ENCODE peak calls at places on chromosomes 4 and X, in six cellular contexts. E is stomach, W is heart left ventricle, G is H1, U is tibial nerve, Z is transverse colon. H is an unnamed sample.

GRCh38 chrX:10157545-10157944 is 770 bp downstream of the CLCN4 start:
- DNase-seq in E (no peak), W (no peak), G (no peak), U (no peak), Z (no peak), H (no peak)

GRCh38 chrX:128106630-128107029 is 54.4 kb upstream of the ACTRT1 start:
- DNase-seq in E (no peak), W (no peak), G (no peak), U (no peak), Z (no peak), H (no peak)

GRCh38 chr4:56048621-56049427 is 100.1 kb downstream of the CEP135 start:
- DNase-seq in E (peak; percentile 40), W (peak; percentile 79), G (peak; percentile 2), U (no peak), Z (peak; percentile 64), H (peak; percentile 35)

GRCh38 chr4:141389649-141390048 is 169.0 kb downstream of the ZNF330 start:
- DNase-seq in E (no peak), W (no peak), G (no peak), U (no peak), Z (no peak), H (no peak)

GRCh38 chrX:153827903-153828302 is 2.4 kb downstream of the PDZD4 start:
- DNase-seq in E (no peak), W (no peak), G (no peak), U (no peak), Z (no peak), H (no peak)

GRCh38 chr4:78688385-78688784 is 87.8 kb upstream of the BMP2K start:
- DNase-seq in E (no peak), W (no peak), G (no peak), U (no peak), Z (no peak), H (no peak)

GRCh38 chr4:144656857-144657256 is 10.9 kb downstream of the HHIP start:
- DNase-seq in E (no peak), W (no peak), G (no peak), U (no peak), Z (no peak), H (peak; percentile 21)

GRCh38 chrX:24839331-24839730 is 145.6 kb downstream of the POLA1 start:
- DNase-seq in E (no peak), W (no peak), G (no peak), U (no peak), Z (no peak), H (no peak)

GRCh38 chr4:56743550-56743949 is 62.5 kb upstream of the HOPX start:
- DNase-seq in E (no peak), W (no peak), G (no peak), U (no peak), Z (peak; percentile 22), H (no peak)

GRCh38 chr4:148054275-148054674 is 322.4 kb downstream of the ARHGAP10 start:
- DNase-seq in E (no peak), W (no peak), G (no peak), U (no peak), Z (no peak), H (no peak)

GRCh38 chr4:148055844-148056243 is 324.0 kb downstream of the ARHGAP10 start:
- DNase-seq in E (no peak), W (no peak), G (no peak), U (no peak), Z (no peak), H (no peak)

GRCh38 chr4:148058160-148058859 is 326.4 kb downstream of the ARHGAP10 start:
- DNase-seq in E (no peak), W (no peak), G (no peak), U (no peak), Z (no peak), H (no peak)

GRCh38 chr4:148057425-148058020 is 325.6 kb downstream of the ARHGAP10 start:
- DNase-seq in E (no peak), W (no peak), G (no peak), U (no peak), Z (no peak), H (no peak)

GRCh38 chr4:148056879-148057278 is 325.0 kb downstream of the ARHGAP10 start:
- DNase-seq in E (peak; percentile 52), W (no peak), G (peak; percentile 25), U (peak; percentile 54), Z (peak; percentile 62), H (peak; percentile 60)
- TF ChIP-seq CTCF in E (no peak), W (no peak), G (peak; percentile 54), U (peak; percentile 18), Z (no peak), H (no peak)

GRCh38 chr4:36242629-36243354 is 1.5 kb downstream of the ARAP2 start:
- DNase-seq in E (no peak), W (no peak), G (no peak), U (no peak), Z (no peak), H (no peak)

GRCh38 chr4:36237366-36238353 is 6.7 kb downstream of the ARAP2 start:
- DNase-seq in E (no peak), W (no peak), G (no peak), U (no peak), Z (no peak), H (no peak)

GRCh38 chr4:36244257-36245084 is at the start of gene ARAP2:
- DNase-seq in E (peak; percentile 80), W (peak; percentile 76), G (no peak), U (peak; percentile 37), Z (peak; percentile 67), H (peak; percentile 29)

GRCh38 chr4:36241771-36242170 is 2.5 kb downstream of the ARAP2 start:
- DNase-seq in E (no peak), W (no peak), G (no peak), U (no peak), Z (no peak), H (no peak)

GRCh38 chr4:36243355-36244256 is 708 bp downstream of the ARAP2 start:
- DNase-seq in E (peak; percentile 38), W (peak; percentile 70), G (no peak), U (no peak), Z (peak; percentile 55), H (peak; percentile 23)
- H3K4me3 ChIP-seq in E (peak overlapping the region; percentile 82), W (peak overlapping the region; percentile 75), G (peak overlapping the region; percentile 64), U (peak overlapping the region; percentile 49), Z (peak overlapping the region; percentile 69), H (no peak overlapping the region)

GRCh38 chr4:84582988-84583870 is at the start of gene CDS1:
- DNase-seq in E (peak; percentile 77), W (peak; percentile 67), G (no peak), U (no peak), Z (peak; percentile 84), H (peak; percentile 39)
- TF ChIP-seq POLR2A in E (no peak), W (no peak), G (peak; percentile 44), U (no peak), Z (peak; percentile 76), H (no peak)

GRCh38 chrX:119145241-119145653 is 17.6 kb upstream of the KIAA1210 start:
- DNase-seq in E (no peak), W (no peak), G (no peak), U (peak; percentile 5), Z (peak; percentile 10), H (peak; percentile 23)
- TF ChIP-seq CTCF in E (no peak), W (peak; percentile 44), G (peak; percentile 54), U (peak; percentile 12), Z (no peak), H (peak; percentile 47)

GRCh38 chrX:118823263-118824172 is at the start of gene ZCCHC12:
- DNase-seq in E (peak; percentile 45), W (no peak), G (peak; percentile 56), U (no peak), Z (peak; percentile 35), H (peak; percentile 67)
- H3K4me3 ChIP-seq in E (peak within 1 kb of the TSS; percentile 33), W (peak within 1 kb of the TSS; percentile 33), G (peak within 1 kb of the TSS; percentile 39), U (no peak within 1 kb of the TSS), Z (no peak within 1 kb of the TSS), H (no peak within 1 kb of the TSS)

GRCh38 chrX:41445781-41446358 is 1.3 kb upstream of the NYX start:
- DNase-seq in E (no peak), W (no peak), G (no peak), U (no peak), Z (no peak), H (no peak)

GRCh38 chrX:41447897-41448296 is 754 bp downstream of the NYX start:
- DNase-seq in E (no peak), W (no peak), G (no peak), U (no peak), Z (no peak), H (no peak)

GRCh38 chrX:41442824-41443560 is 4.2 kb upstream of the NYX start:
- DNase-seq in E (no peak), W (no peak), G (no peak), U (no peak), Z (no peak), H (no peak)

GRCh38 chrX:41445171-41445570 is 2.0 kb upstream of the NYX start:
- DNase-seq in E (no peak), W (no peak), G (no peak), U (no peak), Z (no peak), H (no peak)

DNA sequence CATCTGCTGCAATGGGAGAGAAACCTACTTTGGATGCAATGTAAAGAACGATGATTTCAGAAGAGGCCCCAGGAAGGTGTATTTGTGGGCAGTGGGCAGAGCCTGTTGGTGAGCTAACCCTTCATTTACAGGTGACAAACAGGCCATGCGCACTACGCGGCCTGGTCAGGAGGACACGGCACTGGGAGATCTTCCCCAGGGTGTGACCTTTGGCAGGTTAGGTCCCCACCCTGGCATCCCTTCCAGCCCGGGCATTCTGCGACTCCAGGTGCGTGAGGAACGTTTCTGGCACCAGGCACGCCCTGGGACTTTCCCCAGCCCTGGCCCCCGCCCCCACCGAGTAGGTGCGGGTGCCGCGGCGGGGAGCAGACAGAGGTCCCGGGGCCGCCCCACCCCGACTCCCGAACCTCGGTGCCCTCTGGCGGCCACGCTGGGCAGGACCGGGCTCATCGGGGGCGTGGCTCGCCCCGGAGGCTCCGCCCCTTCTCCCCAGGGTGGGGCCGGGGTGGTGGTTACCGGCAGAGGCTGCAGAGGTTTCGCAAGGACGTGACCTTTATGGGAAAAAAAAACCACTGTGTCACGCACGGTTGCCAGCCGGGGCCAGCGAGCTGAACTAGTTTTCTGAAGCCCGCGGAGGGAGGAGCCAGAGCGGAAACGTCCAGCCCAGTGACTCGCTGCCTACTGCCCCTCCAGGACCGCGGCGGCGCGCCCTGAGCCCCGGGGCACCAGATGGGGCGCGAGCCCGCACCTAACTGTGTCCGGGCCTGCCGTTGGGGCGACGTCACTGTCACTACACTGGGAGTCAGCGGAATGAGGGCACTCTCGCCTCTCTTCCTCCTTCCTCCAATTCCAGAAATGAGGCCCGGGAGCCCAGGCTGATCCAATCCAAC is 5.0 kb upstream of the NYX start:
- DNase-seq in E (peak; percentile 88), W (peak; percentile 88), G (peak; percentile 19), U (peak; percentile 73), Z (peak; percentile 89), H (peak; percentile 93)
- TF ChIP-seq POLR2A in E (no peak), W (peak; percentile 44), G (no peak), U (peak; percentile 36), Z (peak; percentile 66), H (peak; percentile 51)